ENCODE peak calls at places on chromosomes 3 and 15, in nine cellular contexts. Q is stimulated activated CD4-positive, alpha-beta T cell treated with anti-CD3 and anti-CD28 coated beads, TNF-alpha, amount 100 ng/mL, for 24 hours; B is MCF 10A; X is activated naive CD4-positive, alpha-beta T cell; T is T-cell; G is neuronal stem cell; S is kidney tubule cell; I is NCI-H748 treated with DMSO at 0.1 percent for 48 hours; Y is NCI-H510A. R is an unnamed sample.

GRCh38 chr15:87492321-87492720 is 764.2 kb downstream of the NTRK3 start:
- DNase-seq in T (no peak), I (no peak), G (no peak), S (no peak), Y (no peak), Q (no peak), X (no peak), B (no peak), R (no peak)

GRCh38 chr3:134559591-134559990 is 73.7 kb downstream of the CEP63 start:
- DNase-seq in I (no peak), Q (no peak), G (no peak), X (no peak), Y (no peak), B (no peak), T (no peak), S (no peak), R (no peak)

GRCh38 chr15:90465930-90466567 is 63.7 kb upstream of the CRTC3 start:
- DNase-seq in Y (no peak), I (no peak), S (peak), B (peak), Q (no peak), T (no peak), X (no peak), G (no peak), R (no peak)

GRCh38 chr3:171061749-171062148 is 35.2 kb upstream of the SLC2A2 start:
- DNase-seq in Q (no peak), I (no peak), T (no peak), S (no peak), B (no peak), Y (no peak), G (no peak), X (no peak), R (no peak)

GRCh38 chr3:62335196-62335595 is 38.2 kb downstream of the FEZF2 start:
- DNase-seq in X (no peak), Q (no peak), S (no peak), Y (no peak), I (no peak), T (no peak), B (no peak), G (no peak), R (no peak)

GRCh38 chr3:8629151-8630021 is 15.2 kb downstream of the SSUH2 start:
- DNase-seq in G (no peak), S (peak), I (no peak), Y (no peak), X (no peak), B (peak), Q (peak), T (no peak), R (no peak)

GRCh38 chr3:154018100-154018696 is 103.0 kb upstream of the ARHGEF26 start:
- DNase-seq in S (peak), B (peak), G (peak), Q (peak), Y (no peak), X (peak), I (peak), T (peak), R (peak)

GRCh38 chr3:27253831-27254230 is 115.4 kb downstream of the NEK10 start:
- DNase-seq in Q (no peak), X (no peak), B (peak), G (peak), T (no peak), Y (peak), S (peak), I (peak), R (no peak)

GRCh38 chr15:62901916-62902554 is 140.5 kb upstream of the TPM1 start:
- DNase-seq in X (no peak), I (no peak), Y (no peak), Q (no peak), S (peak), G (no peak), B (peak), T (no peak), R (no peak)

GRCh38 chr3:52423214-52423613 is 21.7 kb downstream of the SEMA3G start:
- DNase-seq in X (no peak), Q (no peak), I (no peak), T (no peak), G (no peak), Y (no peak), B (no peak), S (no peak), R (no peak)

GRCh38 chr3:4504340-4505261 is 11.5 kb downstream of the ITPR1 start:
- DNase-seq in Q (no peak), B (peak), G (no peak), T (no peak), I (no peak), X (no peak), Y (peak), S (peak), R (no peak)

GRCh38 chr3:161475905-161476304 is 20.7 kb upstream of the OTOL1 start:
- DNase-seq in S (peak), I (no peak), T (no peak), Y (no peak), X (no peak), B (peak), Q (no peak), G (no peak), R (no peak)

GRCh38 chr15:54187325-54187724 is 209.1 kb downstream of the UNC13C start:
- DNase-seq in G (no peak), S (no peak), X (no peak), I (no peak), B (no peak), T (no peak), Y (no peak), Q (no peak), R (no peak)

GRCh38 chr15:59170295-59170881 is 36.3 kb upstream of the LDHAL6B start:
- DNase-seq in B (peak), X (no peak), S (peak), G (no peak), I (no peak), Y (peak), Q (no peak), T (no peak), R (no peak)

GRCh38 chr15:91867581-91868026 is 14.1 kb downstream of the SLCO3A1 start:
- DNase-seq in X (no peak), G (no peak), I (no peak), S (peak), Q (no peak), B (peak), Y (no peak), T (no peak), R (no peak)

GRCh38 chr15:70248116-70249025 is 150.7 kb upstream of the TLE3 start:
- DNase-seq in S (peak), I (no peak), Q (no peak), Y (peak), G (no peak), T (no peak), X (no peak), B (no peak), R (peak)

GRCh38 chr3:122513386-122514122 is 1.2 kb downstream of the KPNA1 start:
- DNase-seq in T (no peak), Q (no peak), X (no peak), S (peak), G (peak), I (no peak), B (no peak), Y (no peak), R (no peak)

GRCh38 chr3:194957743-194958240 is 272.1 kb downstream of the FAM43A start:
- DNase-seq in X (no peak), Y (no peak), G (no peak), S (no peak), I (no peak), B (no peak), T (no peak), Q (no peak), R (no peak)

R was measured in iPS DF 19.7.